ENCODE peak calls at places on chromosomes 1 and 21, in seven cellular contexts. One of them, this sample, is unnamed. For H3K36me3, the result is how much of the 10 kb centered on the place peaks cover.

GRCh38 chr1:61334718-61335589 is 252.6 kb downstream of the NFIA start:
- DNase-seq in left ventricle myocardium inferior: peak
- DNase-seq in colonic mucosa: no peak
- DNase-seq in ascending aorta: peak
- DNase-seq in astrocyte: no peak
- DNase-seq in endodermal cell: no peak
- DNase-seq in effector memory CD4-positive, alpha-beta T cell: no peak
- DNase-seq in this sample: peak

GRCh38 chr1:91502138-91502881 is 1.7 kb downstream of the CDC7 start:
- DNase-seq in ascending aorta: no peak
- DNase-seq in effector memory CD4-positive, alpha-beta T cell: no peak
- DNase-seq in endodermal cell: no peak
- DNase-seq in colonic mucosa: no peak
- DNase-seq in left ventricle myocardium inferior: no peak
- DNase-seq in astrocyte: no peak
- DNase-seq in this sample: no peak

GRCh38 chr1:216542741-216543140 is 119.5 kb upstream of the USH2A start:
- DNase-seq in left ventricle myocardium inferior: no peak
- DNase-seq in astrocyte: no peak
- DNase-seq in ascending aorta: no peak
- DNase-seq in endodermal cell: no peak
- DNase-seq in colonic mucosa: no peak
- DNase-seq in effector memory CD4-positive, alpha-beta T cell: no peak
- DNase-seq in this sample: no peak

GRCh38 chr21:17848228-17848627 is 29.1 kb upstream of the C21orf91 start:
- DNase-seq in left ventricle myocardium inferior: peak
- DNase-seq in endodermal cell: no peak
- DNase-seq in ascending aorta: no peak
- DNase-seq in colonic mucosa: peak
- DNase-seq in astrocyte: peak
- DNase-seq in effector memory CD4-positive, alpha-beta T cell: no peak
- DNase-seq in this sample: no peak

GRCh38 chr1:153612755-153613331 is at the start of gene S100A16:
- DNase-seq in left ventricle myocardium inferior: peak
- DNase-seq in effector memory CD4-positive, alpha-beta T cell: no peak
- DNase-seq in colonic mucosa: peak
- DNase-seq in ascending aorta: peak
- DNase-seq in endodermal cell: peak
- DNase-seq in astrocyte: peak
- DNase-seq in this sample: peak

GRCh38 chr21:25384782-25385181 is 222.5 kb downstream of the MRPL39 start:
- DNase-seq in effector memory CD4-positive, alpha-beta T cell: no peak
- DNase-seq in endodermal cell: no peak
- DNase-seq in left ventricle myocardium inferior: no peak
- DNase-seq in astrocyte: no peak
- DNase-seq in colonic mucosa: no peak
- DNase-seq in ascending aorta: no peak
- DNase-seq in this sample: no peak

GRCh38 chr1:15933684-15934083 is 42.2 kb downstream of the ZBTB17 start:
- DNase-seq in left ventricle myocardium inferior: no peak
- DNase-seq in colonic mucosa: no peak
- DNase-seq in astrocyte: no peak
- DNase-seq in endodermal cell: no peak
- DNase-seq in effector memory CD4-positive, alpha-beta T cell: no peak
- DNase-seq in ascending aorta: no peak
- DNase-seq in this sample: no peak

GRCh38 chr1:30758785-30759380 is 1.3 kb upstream of the LAPTM5 start:
- DNase-seq in endodermal cell: peak
- DNase-seq in effector memory CD4-positive, alpha-beta T cell: no peak
- DNase-seq in left ventricle myocardium inferior: no peak
- DNase-seq in astrocyte: no peak
- DNase-seq in colonic mucosa: no peak
- DNase-seq in ascending aorta: no peak
- DNase-seq in this sample: no peak

GRCh38 chr21:42654179-42654912 is 925 bp downstream of the PDE9A start:
- DNase-seq in colonic mucosa: peak
- DNase-seq in left ventricle myocardium inferior: no peak
- DNase-seq in ascending aorta: no peak
- DNase-seq in endodermal cell: peak
- DNase-seq in astrocyte: no peak
- DNase-seq in effector memory CD4-positive, alpha-beta T cell: no peak
- DNase-seq in this sample: no peak

GRCh38 chr1:178122283-178122682 is 28.4 kb downstream of the RASAL2 start:
- DNase-seq in astrocyte: peak
- DNase-seq in ascending aorta: no peak
- DNase-seq in effector memory CD4-positive, alpha-beta T cell: no peak
- DNase-seq in left ventricle myocardium inferior: no peak
- DNase-seq in colonic mucosa: no peak
- DNase-seq in endodermal cell: no peak
- DNase-seq in this sample: no peak

GRCh38 chr1:186303911-186304310 is 71.1 kb downstream of the TPR start:
- DNase-seq in ascending aorta: no peak
- DNase-seq in effector memory CD4-positive, alpha-beta T cell: no peak
- DNase-seq in left ventricle myocardium inferior: no peak
- DNase-seq in astrocyte: no peak
- DNase-seq in colonic mucosa: no peak
- DNase-seq in endodermal cell: no peak
- DNase-seq in this sample: no peak

GRCh38 chr1:157043685-157044084 is 1.9 kb downstream of the ARHGEF11 start:
- DNase-seq in left ventricle myocardium inferior: no peak
- DNase-seq in ascending aorta: no peak
- DNase-seq in astrocyte: no peak
- DNase-seq in endodermal cell: no peak
- DNase-seq in colonic mucosa: no peak
- DNase-seq in effector memory CD4-positive, alpha-beta T cell: no peak
- DNase-seq in this sample: no peak

GRCh38 chr1:174626031-174627020 is 178.6 kb downstream of the GPR52 start:
- DNase-seq in effector memory CD4-positive, alpha-beta T cell: no peak
- DNase-seq in colonic mucosa: no peak
- DNase-seq in astrocyte: peak
- DNase-seq in endodermal cell: no peak
- DNase-seq in left ventricle myocardium inferior: no peak
- DNase-seq in ascending aorta: no peak
- DNase-seq in this sample: no peak

GRCh38 chr1:30612666-30613065 is 110.7 kb downstream of the MATN1 start:
- DNase-seq in astrocyte: no peak
- DNase-seq in colonic mucosa: no peak
- DNase-seq in left ventricle myocardium inferior: no peak
- DNase-seq in ascending aorta: no peak
- DNase-seq in effector memory CD4-positive, alpha-beta T cell: no peak
- DNase-seq in endodermal cell: no peak
- DNase-seq in this sample: no peak

GRCh38 chr1:22321917-22322316 is 129.7 kb upstream of the ZBTB40 start:
- DNase-seq in ascending aorta: peak
- DNase-seq in astrocyte: no peak
- DNase-seq in colonic mucosa: no peak
- DNase-seq in effector memory CD4-positive, alpha-beta T cell: no peak
- DNase-seq in left ventricle myocardium inferior: no peak
- DNase-seq in endodermal cell: no peak
- DNase-seq in this sample: no peak

GRCh38 chr1:55444660-55445059 is 229.5 kb upstream of the USP24 start:
- DNase-seq in ascending aorta: no peak
- DNase-seq in endodermal cell: no peak
- DNase-seq in left ventricle myocardium inferior: no peak
- DNase-seq in effector memory CD4-positive, alpha-beta T cell: no peak
- DNase-seq in astrocyte: no peak
- DNase-seq in colonic mucosa: no peak
- DNase-seq in this sample: no peak

GRCh38 chr21:25999935-26000582 is 170.5 kb downstream of the APP start:
- DNase-seq in left ventricle myocardium inferior: no peak
- DNase-seq in effector memory CD4-positive, alpha-beta T cell: no peak
- DNase-seq in endodermal cell: no peak
- DNase-seq in ascending aorta: no peak
- DNase-seq in colonic mucosa: peak
- DNase-seq in astrocyte: no peak
- DNase-seq in this sample: no peak

GRCh38 chr1:86741947-86742572 is 37.7 kb downstream of the SH3GLB1 start:
- DNase-seq in endodermal cell: no peak
- DNase-seq in left ventricle myocardium inferior: no peak
- DNase-seq in colonic mucosa: no peak
- DNase-seq in astrocyte: no peak
- DNase-seq in ascending aorta: no peak
- DNase-seq in effector memory CD4-positive, alpha-beta T cell: peak
- DNase-seq in this sample: no peak

DNA sequence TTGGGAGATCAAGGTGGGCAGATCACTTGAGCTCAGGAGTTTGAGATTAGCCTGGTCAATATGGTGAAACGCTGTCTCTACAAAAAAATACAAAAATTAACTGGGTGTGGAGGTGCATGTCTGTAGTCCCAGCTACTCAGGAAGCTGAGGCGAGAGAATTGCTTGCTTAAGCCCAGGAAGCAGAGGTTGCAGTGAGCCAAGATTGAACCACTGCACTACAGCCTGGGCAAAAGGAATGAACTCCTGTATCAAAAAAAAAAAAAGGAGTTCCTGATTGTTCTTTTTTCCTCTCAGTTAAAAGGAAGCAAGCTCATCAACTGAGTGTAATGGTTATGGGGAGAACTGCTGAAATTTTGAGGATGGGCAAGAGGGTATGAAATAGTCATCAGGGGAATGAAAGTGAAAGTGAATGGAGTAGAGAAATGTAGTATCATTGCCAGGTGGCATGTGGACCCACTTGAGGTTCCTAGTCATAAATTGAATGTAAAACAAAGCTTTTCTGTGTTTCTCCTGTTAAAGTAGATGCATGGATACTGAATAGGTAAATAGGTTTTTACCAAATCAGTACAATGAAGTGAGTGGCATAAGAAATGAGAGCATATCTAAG is 35.6 kb downstream of the SH3GLB1 start:
- DNase-seq in ascending aorta: no peak
- DNase-seq in colonic mucosa: no peak
- DNase-seq in astrocyte: no peak
- DNase-seq in effector memory CD4-positive, alpha-beta T cell: no peak
- DNase-seq in left ventricle myocardium inferior: no peak
- DNase-seq in endodermal cell: no peak
- DNase-seq in this sample: no peak
- H3K36me3 ChIP-seq in ascending aorta: half or more
- H3K36me3 ChIP-seq in colonic mucosa: under half
- H3K36me3 ChIP-seq in astrocyte: half or more
- H3K36me3 ChIP-seq in effector memory CD4-positive, alpha-beta T cell: under half
- H3K36me3 ChIP-seq in left ventricle myocardium inferior: half or more
- H3K36me3 ChIP-seq in endodermal cell: half or more
- H3K36me3 ChIP-seq in this sample: half or more

GRCh38 chr1:223553957-223554356 is 111.5 kb downstream of the CAPN8 start:
- DNase-seq in left ventricle myocardium inferior: no peak
- DNase-seq in astrocyte: no peak
- DNase-seq in colonic mucosa: no peak
- DNase-seq in endodermal cell: no peak
- DNase-seq in ascending aorta: no peak
- DNase-seq in effector memory CD4-positive, alpha-beta T cell: no peak
- DNase-seq in this sample: no peak
- H3K36me3 ChIP-seq in left ventricle myocardium inferior: under half
- H3K36me3 ChIP-seq in astrocyte: under half
- H3K36me3 ChIP-seq in colonic mucosa: under half
- H3K36me3 ChIP-seq in endodermal cell: under half
- H3K36me3 ChIP-seq in ascending aorta: under half
- H3K36me3 ChIP-seq in effector memory CD4-positive, alpha-beta T cell: under half
- H3K36me3 ChIP-seq in this sample: under half

GRCh38 chr1:213905315-213905714 is 82.5 kb upstream of the PROX1 start:
- DNase-seq in left ventricle myocardium inferior: peak
- DNase-seq in effector memory CD4-positive, alpha-beta T cell: no peak
- DNase-seq in ascending aorta: no peak
- DNase-seq in colonic mucosa: no peak
- DNase-seq in endodermal cell: no peak
- DNase-seq in astrocyte: no peak
- DNase-seq in this sample: peak
- H3K36me3 ChIP-seq in left ventricle myocardium inferior: under half
- H3K36me3 ChIP-seq in effector memory CD4-positive, alpha-beta T cell: under half
- H3K36me3 ChIP-seq in ascending aorta: under half
- H3K36me3 ChIP-seq in colonic mucosa: under half
- H3K36me3 ChIP-seq in endodermal cell: under half
- H3K36me3 ChIP-seq in astrocyte: under half
- H3K36me3 ChIP-seq in this sample: under half

DNA sequence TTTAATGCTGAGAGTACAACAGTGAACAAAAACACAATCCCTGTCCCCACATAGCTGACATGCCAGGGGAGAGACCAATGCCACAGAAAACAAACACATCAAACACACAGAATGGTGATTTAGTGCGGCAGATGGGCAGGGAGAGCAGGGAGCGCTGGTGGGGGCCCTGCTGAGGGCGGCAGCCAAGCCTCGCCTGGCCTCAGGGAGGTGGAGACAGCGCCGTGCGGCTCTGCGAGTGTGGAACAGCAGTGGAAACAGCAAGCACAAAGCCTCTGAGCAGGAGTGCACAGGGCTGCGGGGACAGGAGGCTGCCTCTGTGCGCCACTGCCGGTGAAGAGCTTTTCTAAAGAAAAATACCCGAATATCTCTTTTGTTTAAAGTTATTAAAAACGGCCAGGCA is 17.0 kb downstream of the MCM3AP start:
- DNase-seq in colonic mucosa: no peak
- DNase-seq in left ventricle myocardium inferior: no peak
- DNase-seq in effector memory CD4-positive, alpha-beta T cell: no peak
- DNase-seq in ascending aorta: no peak
- DNase-seq in astrocyte: no peak
- DNase-seq in endodermal cell: no peak
- DNase-seq in this sample: no peak
- H3K36me3 ChIP-seq in colonic mucosa: under half
- H3K36me3 ChIP-seq in left ventricle myocardium inferior: half or more
- H3K36me3 ChIP-seq in effector memory CD4-positive, alpha-beta T cell: half or more
- H3K36me3 ChIP-seq in ascending aorta: half or more
- H3K36me3 ChIP-seq in astrocyte: under half
- H3K36me3 ChIP-seq in endodermal cell: half or more
- H3K36me3 ChIP-seq in this sample: half or more

GRCh38 chr21:34807881-34808568 is 139.2 kb downstream of the CLIC6 start:
- DNase-seq in effector memory CD4-positive, alpha-beta T cell: peak
- DNase-seq in astrocyte: peak
- DNase-seq in endodermal cell: no peak
- DNase-seq in ascending aorta: peak
- DNase-seq in colonic mucosa: no peak
- DNase-seq in left ventricle myocardium inferior: no peak
- DNase-seq in this sample: no peak

GRCh38 chr21:34807146-34807880 is 138.5 kb downstream of the CLIC6 start:
- DNase-seq in ascending aorta: peak
- DNase-seq in effector memory CD4-positive, alpha-beta T cell: peak
- DNase-seq in astrocyte: peak
- DNase-seq in left ventricle myocardium inferior: no peak
- DNase-seq in endodermal cell: peak
- DNase-seq in colonic mucosa: no peak
- DNase-seq in this sample: no peak

GRCh38 chr21:34808569-34809204 is 139.9 kb downstream of the CLIC6 start:
- DNase-seq in endodermal cell: no peak
- DNase-seq in astrocyte: peak
- DNase-seq in colonic mucosa: no peak
- DNase-seq in effector memory CD4-positive, alpha-beta T cell: no peak
- DNase-seq in left ventricle myocardium inferior: no peak
- DNase-seq in ascending aorta: no peak
- DNase-seq in this sample: no peak

GRCh38 chr21:34805157-34805556 is 136.4 kb downstream of the CLIC6 start:
- DNase-seq in ascending aorta: no peak
- DNase-seq in left ventricle myocardium inferior: no peak
- DNase-seq in astrocyte: no peak
- DNase-seq in endodermal cell: no peak
- DNase-seq in effector memory CD4-positive, alpha-beta T cell: no peak
- DNase-seq in colonic mucosa: no peak
- DNase-seq in this sample: no peak

GRCh38 chr21:34806423-34806822 is 137.6 kb downstream of the CLIC6 start:
- DNase-seq in astrocyte: no peak
- DNase-seq in effector memory CD4-positive, alpha-beta T cell: no peak
- DNase-seq in colonic mucosa: no peak
- DNase-seq in ascending aorta: no peak
- DNase-seq in endodermal cell: no peak
- DNase-seq in left ventricle myocardium inferior: no peak
- DNase-seq in this sample: no peak
- H3K36me3 ChIP-seq in astrocyte: under half
- H3K36me3 ChIP-seq in effector memory CD4-positive, alpha-beta T cell: under half
- H3K36me3 ChIP-seq in colonic mucosa: under half
- H3K36me3 ChIP-seq in ascending aorta: under half
- H3K36me3 ChIP-seq in endodermal cell: under half
- H3K36me3 ChIP-seq in left ventricle myocardium inferior: under half
- H3K36me3 ChIP-seq in this sample: under half

This sample was measured in heart left ventricle.